ENCODE peak calls at places on chromosomes 2 and 18, in five cellular contexts. One of them, this sample, is unnamed.
A peak's percentile ranks its signal among the peaks of the same experiment; 100 is the strongest.

GRCh38 chr18:74063023-74063422 is 84.6 kb downstream of the FBXO15 start:
- DNase-seq in endothelial cell: no peak
- DNase-seq in mucosa of gallbladder: no peak
- DNase-seq in stimulated activated CD8-positive, alpha-beta memory T cell treated with anti-CD3 and anti-CD28 coated beads, Interleukin-7, amount 100 ng/mL, for 1 hour: no peak
- DNase-seq in left ventricle myocardium superior: no peak
- DNase-seq in this sample: peak; percentile 28

GRCh38 chr18:31046916-31047315 is 4.4 kb upstream of the DSC3 start:
- DNase-seq in endothelial cell: no peak
- DNase-seq in mucosa of gallbladder: peak; percentile 28
- DNase-seq in stimulated activated CD8-positive, alpha-beta memory T cell treated with anti-CD3 and anti-CD28 coated beads, Interleukin-7, amount 100 ng/mL, for 1 hour: no peak
- DNase-seq in left ventricle myocardium superior: no peak
- DNase-seq in this sample: no peak

GRCh38 chr18:55407774-55408535 is 180.0 kb downstream of the TCF4 start:
- DNase-seq in endothelial cell: no peak
- DNase-seq in mucosa of gallbladder: no peak
- DNase-seq in stimulated activated CD8-positive, alpha-beta memory T cell treated with anti-CD3 and anti-CD28 coated beads, Interleukin-7, amount 100 ng/mL, for 1 hour: no peak
- DNase-seq in left ventricle myocardium superior: no peak
- DNase-seq in this sample: peak; percentile 61

GRCh38 chr18:38042496-38042895 is 476.9 kb upstream of the CELF4 start:
- DNase-seq in endothelial cell: no peak
- DNase-seq in mucosa of gallbladder: no peak
- DNase-seq in stimulated activated CD8-positive, alpha-beta memory T cell treated with anti-CD3 and anti-CD28 coated beads, Interleukin-7, amount 100 ng/mL, for 1 hour: no peak
- DNase-seq in left ventricle myocardium superior: no peak
- DNase-seq in this sample: no peak

GRCh38 chr2:241546771-241547498 is 11.6 kb upstream of the BOK start:
- DNase-seq in endothelial cell: peak; percentile 43
- DNase-seq in mucosa of gallbladder: no peak
- DNase-seq in stimulated activated CD8-positive, alpha-beta memory T cell treated with anti-CD3 and anti-CD28 coated beads, Interleukin-7, amount 100 ng/mL, for 1 hour: no peak
- DNase-seq in left ventricle myocardium superior: peak; percentile 23
- DNase-seq in this sample: no peak

GRCh38 chr2:181813963-181814565 is 77.5 kb upstream of the ITPRID2 start:
- DNase-seq in endothelial cell: no peak
- DNase-seq in mucosa of gallbladder: no peak
- DNase-seq in stimulated activated CD8-positive, alpha-beta memory T cell treated with anti-CD3 and anti-CD28 coated beads, Interleukin-7, amount 100 ng/mL, for 1 hour: no peak
- DNase-seq in left ventricle myocardium superior: no peak
- DNase-seq in this sample: no peak

GRCh38 chr2:149743842-149744468 is 156.4 kb upstream of the MMADHC start:
- DNase-seq in endothelial cell: no peak
- DNase-seq in mucosa of gallbladder: no peak
- DNase-seq in stimulated activated CD8-positive, alpha-beta memory T cell treated with anti-CD3 and anti-CD28 coated beads, Interleukin-7, amount 100 ng/mL, for 1 hour: no peak
- DNase-seq in left ventricle myocardium superior: no peak
- DNase-seq in this sample: no peak

GRCh38 chr2:41878056-41878455 is 169.8 kb upstream of the PKDCC start:
- DNase-seq in endothelial cell: no peak
- DNase-seq in mucosa of gallbladder: no peak
- DNase-seq in stimulated activated CD8-positive, alpha-beta memory T cell treated with anti-CD3 and anti-CD28 coated beads, Interleukin-7, amount 100 ng/mL, for 1 hour: no peak
- DNase-seq in left ventricle myocardium superior: no peak
- DNase-seq in this sample: no peak

GRCh38 chr2:200450288-200450687 is 59.6 kb downstream of the KCTD18 start:
- DNase-seq in endothelial cell: no peak
- DNase-seq in mucosa of gallbladder: no peak
- DNase-seq in stimulated activated CD8-positive, alpha-beta memory T cell treated with anti-CD3 and anti-CD28 coated beads, Interleukin-7, amount 100 ng/mL, for 1 hour: no peak
- DNase-seq in left ventricle myocardium superior: no peak
- DNase-seq in this sample: no peak

GRCh38 chr2:240053173-240054155 is at the start of gene OR6B3:
- DNase-seq in endothelial cell: no peak
- DNase-seq in mucosa of gallbladder: no peak
- DNase-seq in stimulated activated CD8-positive, alpha-beta memory T cell treated with anti-CD3 and anti-CD28 coated beads, Interleukin-7, amount 100 ng/mL, for 1 hour: no peak
- DNase-seq in left ventricle myocardium superior: no peak
- DNase-seq in this sample: no peak

GRCh38 chr2:197168705-197169104 is 141.9 kb downstream of the ANKRD44 start:
- DNase-seq in endothelial cell: peak; percentile 78
- DNase-seq in mucosa of gallbladder: peak; percentile 69
- DNase-seq in stimulated activated CD8-positive, alpha-beta memory T cell treated with anti-CD3 and anti-CD28 coated beads, Interleukin-7, amount 100 ng/mL, for 1 hour: peak; percentile 57
- DNase-seq in left ventricle myocardium superior: peak; percentile 53
- DNase-seq in this sample: peak; percentile 61

GRCh38 chr2:207143474-207144190 is 22.1 kb downstream of the KLF7 start:
- DNase-seq in endothelial cell: peak; percentile 53
- DNase-seq in mucosa of gallbladder: peak; percentile 44
- DNase-seq in stimulated activated CD8-positive, alpha-beta memory T cell treated with anti-CD3 and anti-CD28 coated beads, Interleukin-7, amount 100 ng/mL, for 1 hour: no peak
- DNase-seq in left ventricle myocardium superior: peak; percentile 82
- DNase-seq in this sample: no peak

GRCh38 chr2:223995569-223995968 is 38.3 kb downstream of the MRPL44 start:
- DNase-seq in endothelial cell: no peak
- DNase-seq in mucosa of gallbladder: no peak
- DNase-seq in stimulated activated CD8-positive, alpha-beta memory T cell treated with anti-CD3 and anti-CD28 coated beads, Interleukin-7, amount 100 ng/mL, for 1 hour: no peak
- DNase-seq in left ventricle myocardium superior: no peak
- DNase-seq in this sample: no peak

GRCh38 chr2:70923378-70924015 is 12.2 kb upstream of the ATP6V1B1 start:
- DNase-seq in endothelial cell: peak; percentile 57
- DNase-seq in mucosa of gallbladder: no peak
- DNase-seq in stimulated activated CD8-positive, alpha-beta memory T cell treated with anti-CD3 and anti-CD28 coated beads, Interleukin-7, amount 100 ng/mL, for 1 hour: no peak
- DNase-seq in left ventricle myocardium superior: no peak
- DNase-seq in this sample: peak; percentile 15

GRCh38 chr2:165872101-165872791 is 78.2 kb upstream of the GALNT3 start:
- DNase-seq in endothelial cell: no peak
- DNase-seq in mucosa of gallbladder: no peak
- DNase-seq in stimulated activated CD8-positive, alpha-beta memory T cell treated with anti-CD3 and anti-CD28 coated beads, Interleukin-7, amount 100 ng/mL, for 1 hour: no peak
- DNase-seq in left ventricle myocardium superior: no peak
- DNase-seq in this sample: no peak

GRCh38 chr2:27952070-27952469 is 61.5 kb downstream of the BABAM2 start:
- DNase-seq in endothelial cell: no peak
- DNase-seq in mucosa of gallbladder: no peak
- DNase-seq in stimulated activated CD8-positive, alpha-beta memory T cell treated with anti-CD3 and anti-CD28 coated beads, Interleukin-7, amount 100 ng/mL, for 1 hour: no peak
- DNase-seq in left ventricle myocardium superior: no peak
- DNase-seq in this sample: no peak

GRCh38 chr2:144650886-144651285 is 131.0 kb upstream of the ZEB2 start:
- DNase-seq in endothelial cell: no peak
- DNase-seq in mucosa of gallbladder: no peak
- DNase-seq in stimulated activated CD8-positive, alpha-beta memory T cell treated with anti-CD3 and anti-CD28 coated beads, Interleukin-7, amount 100 ng/mL, for 1 hour: no peak
- DNase-seq in left ventricle myocardium superior: no peak
- DNase-seq in this sample: no peak

GRCh38 chr2:69074926-69075325 is 61.9 kb downstream of the ANTXR1 start:
- DNase-seq in endothelial cell: no peak
- DNase-seq in mucosa of gallbladder: no peak
- DNase-seq in stimulated activated CD8-positive, alpha-beta memory T cell treated with anti-CD3 and anti-CD28 coated beads, Interleukin-7, amount 100 ng/mL, for 1 hour: no peak
- DNase-seq in left ventricle myocardium superior: no peak
- DNase-seq in this sample: no peak

GRCh38 chr2:161426788-161427412 is 10.8 kb downstream of the TBR1 start:
- DNase-seq in endothelial cell: peak; percentile 38
- DNase-seq in mucosa of gallbladder: no peak
- DNase-seq in stimulated activated CD8-positive, alpha-beta memory T cell treated with anti-CD3 and anti-CD28 coated beads, Interleukin-7, amount 100 ng/mL, for 1 hour: no peak
- DNase-seq in left ventricle myocardium superior: no peak
- DNase-seq in this sample: no peak

GRCh38 chr2:105186967-105187498 is 54.5 kb upstream of the GPR45 start:
- DNase-seq in endothelial cell: no peak
- DNase-seq in mucosa of gallbladder: no peak
- DNase-seq in stimulated activated CD8-positive, alpha-beta memory T cell treated with anti-CD3 and anti-CD28 coated beads, Interleukin-7, amount 100 ng/mL, for 1 hour: no peak
- DNase-seq in left ventricle myocardium superior: no peak
- DNase-seq in this sample: no peak

GRCh38 chr18:54444309-54444914 is 86.7 kb downstream of the C18orf54 start:
- DNase-seq in endothelial cell: peak; percentile 70
- DNase-seq in mucosa of gallbladder: peak; percentile 52
- DNase-seq in stimulated activated CD8-positive, alpha-beta memory T cell treated with anti-CD3 and anti-CD28 coated beads, Interleukin-7, amount 100 ng/mL, for 1 hour: no peak
- DNase-seq in left ventricle myocardium superior: peak; percentile 33
- DNase-seq in this sample: peak; percentile 30

GRCh38 chr2:217650716-217651360 is 352.0 kb downstream of the TNS1 start:
- DNase-seq in endothelial cell: peak; percentile 48
- DNase-seq in mucosa of gallbladder: peak; percentile 58
- DNase-seq in stimulated activated CD8-positive, alpha-beta memory T cell treated with anti-CD3 and anti-CD28 coated beads, Interleukin-7, amount 100 ng/mL, for 1 hour: no peak
- DNase-seq in left ventricle myocardium superior: no peak
- DNase-seq in this sample: peak; percentile 34

GRCh38 chr2:107285621-107286303 is 399.8 kb upstream of the ST6GAL2 start:
- DNase-seq in endothelial cell: no peak
- DNase-seq in mucosa of gallbladder: no peak
- DNase-seq in stimulated activated CD8-positive, alpha-beta memory T cell treated with anti-CD3 and anti-CD28 coated beads, Interleukin-7, amount 100 ng/mL, for 1 hour: no peak
- DNase-seq in left ventricle myocardium superior: no peak
- DNase-seq in this sample: no peak

GRCh38 chr18:5097116-5097703 is 99.8 kb downstream of the AKAIN1 start:
- DNase-seq in endothelial cell: no peak
- DNase-seq in mucosa of gallbladder: no peak
- DNase-seq in stimulated activated CD8-positive, alpha-beta memory T cell treated with anti-CD3 and anti-CD28 coated beads, Interleukin-7, amount 100 ng/mL, for 1 hour: no peak
- DNase-seq in left ventricle myocardium superior: no peak
- DNase-seq in this sample: no peak

GRCh38 chr2:148042219-148042618 is 21.3 kb downstream of the MBD5 start:
- DNase-seq in endothelial cell: no peak
- DNase-seq in mucosa of gallbladder: no peak
- DNase-seq in stimulated activated CD8-positive, alpha-beta memory T cell treated with anti-CD3 and anti-CD28 coated beads, Interleukin-7, amount 100 ng/mL, for 1 hour: no peak
- DNase-seq in left ventricle myocardium superior: no peak
- DNase-seq in this sample: no peak

GRCh38 chr18:47420130-47420529 is 168.7 kb upstream of the SKOR2 start:
- DNase-seq in endothelial cell: no peak
- DNase-seq in mucosa of gallbladder: no peak
- DNase-seq in stimulated activated CD8-positive, alpha-beta memory T cell treated with anti-CD3 and anti-CD28 coated beads, Interleukin-7, amount 100 ng/mL, for 1 hour: no peak
- DNase-seq in left ventricle myocardium superior: no peak
- DNase-seq in this sample: no peak

GRCh38 chr18:42414756-42415454 is 459.9 kb downstream of the PIK3C3 start:
- DNase-seq in endothelial cell: no peak
- DNase-seq in mucosa of gallbladder: no peak
- DNase-seq in stimulated activated CD8-positive, alpha-beta memory T cell treated with anti-CD3 and anti-CD28 coated beads, Interleukin-7, amount 100 ng/mL, for 1 hour: no peak
- DNase-seq in left ventricle myocardium superior: no peak
- DNase-seq in this sample: no peak

GRCh38 chr2:127047716-127048617 is 59.0 kb downstream of the BIN1 start:
- DNase-seq in endothelial cell: no peak
- DNase-seq in mucosa of gallbladder: no peak
- DNase-seq in stimulated activated CD8-positive, alpha-beta memory T cell treated with anti-CD3 and anti-CD28 coated beads, Interleukin-7, amount 100 ng/mL, for 1 hour: no peak
- DNase-seq in left ventricle myocardium superior: no peak
- DNase-seq in this sample: no peak

This sample was measured in NCI-H146.